ENCODE peak calls at places on chromosome 5, in seven cellular contexts. M is RWPE1, D is GM13977, R is OCI-LY7, Y is fibroblast of lung, L is mucosa of descending colon, Z is breast epithelium. Q is an unnamed sample.

GRCh38 chr5:78591227-78591626 is 57.3 kb downstream of the LHFPL2 start:
- DNase-seq in D (no peak), Y (peak), R (no peak), M (peak), Z (no peak), L (no peak), Q (no peak)

GRCh38 chr5:2876183-2876582 is 124.7 kb upstream of the IRX2 start:
- DNase-seq in R (no peak), M (no peak), L (no peak), Z (no peak), Y (no peak), D (no peak), Q (no peak)

GRCh38 chr5:106827061-106827460 is 843.7 kb downstream of the EFNA5 start:
- DNase-seq in Z (no peak), R (no peak), L (no peak), Y (no peak), M (no peak), D (no peak), Q (no peak)

GRCh38 chr5:9720361-9720760 is 90.2 kb upstream of the TAS2R1 start:
- DNase-seq in Z (no peak), M (no peak), R (no peak), L (no peak), Y (no peak), D (no peak), Q (no peak)

GRCh38 chr5:80686757-80687156 is 32.0 kb upstream of the DHFR start:
- DNase-seq in Z (no peak), Y (peak), R (peak), L (no peak), M (peak), D (no peak), Q (no peak)

GRCh38 chr5:603081-603998 is 8.8 kb upstream of the CEP72 start:
- DNase-seq in Y (no peak), Z (no peak), L (no peak), R (no peak), M (no peak), D (no peak), Q (no peak)

GRCh38 chr5:126395198-126395597 is 28.0 kb upstream of the GRAMD2B start:
- DNase-seq in Z (no peak), Y (no peak), M (no peak), L (no peak), D (no peak), R (no peak), Q (no peak)

GRCh38 chr5:111863801-111864200 is 106.8 kb upstream of the NREP start:
- DNase-seq in Z (no peak), Y (no peak), R (no peak), D (no peak), M (no peak), L (no peak), Q (no peak)

GRCh38 chr5:18024542-18024941 is 390.3 kb downstream of the TAF11L14 start:
- DNase-seq in R (no peak), D (no peak), L (no peak), Z (no peak), M (no peak), Y (no peak), Q (no peak)

DNA sequence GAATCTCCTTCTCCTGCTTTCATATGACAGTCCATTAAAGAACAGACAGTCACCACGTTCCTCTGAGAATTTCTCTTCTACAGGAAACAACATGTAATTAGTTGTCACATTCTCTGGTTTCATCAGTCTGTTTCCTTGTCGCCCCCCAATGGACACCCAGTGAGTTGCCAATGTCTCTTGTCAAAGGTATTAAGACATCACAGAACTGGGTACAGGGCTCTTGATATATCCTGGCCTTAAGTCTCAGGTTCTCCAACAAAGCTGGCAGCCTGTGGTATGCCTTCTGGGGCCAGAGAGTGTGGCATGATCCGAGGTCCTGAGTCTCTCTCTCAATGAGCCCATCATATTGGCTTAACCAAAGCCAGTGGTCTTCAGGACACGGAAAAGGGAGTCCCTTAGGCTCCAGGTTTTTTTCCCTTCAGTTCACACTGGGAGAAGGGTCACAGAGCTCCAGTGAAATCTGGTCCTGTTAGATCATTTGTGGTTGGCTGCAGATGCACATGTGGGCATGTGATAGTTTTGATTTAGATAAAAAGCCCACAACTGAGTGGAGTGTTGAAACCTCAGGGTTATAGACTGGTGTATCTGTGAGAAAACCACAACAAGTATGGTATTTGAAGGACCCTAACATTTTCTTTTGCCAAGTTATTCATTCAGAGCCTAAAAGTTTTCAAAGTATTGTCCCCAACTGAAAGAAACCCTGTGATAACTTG is 46.9 kb downstream of the PRLR start:
- DNase-seq in R (peak), Z (no peak), Y (peak), D (peak), M (peak), L (peak), Q (no peak)
- TF ChIP-seq CTCF in R (peak), Z (no peak), Y (peak), D (peak), M (no peak), L (no peak), Q (no peak)

GRCh38 chr5:165805756-165806155 is 2300.3 kb downstream of the MAT2B start:
- DNase-seq in M (no peak), Z (no peak), R (no peak), D (no peak), L (peak), Y (no peak), Q (no peak)
- TF ChIP-seq CTCF in M (no peak), Z (no peak), R (no peak), D (no peak), L (no peak), Y (no peak), Q (no peak)

GRCh38 chr5:98349990-98350365 is 423.5 kb upstream of the RGMB start:
- DNase-seq in Z (no peak), Y (no peak), R (no peak), L (no peak), M (no peak), D (no peak), Q (no peak)
- TF ChIP-seq CTCF in Z (no peak), Y (no peak), R (no peak), L (no peak), M (no peak), D (no peak), Q (no peak)

DNA sequence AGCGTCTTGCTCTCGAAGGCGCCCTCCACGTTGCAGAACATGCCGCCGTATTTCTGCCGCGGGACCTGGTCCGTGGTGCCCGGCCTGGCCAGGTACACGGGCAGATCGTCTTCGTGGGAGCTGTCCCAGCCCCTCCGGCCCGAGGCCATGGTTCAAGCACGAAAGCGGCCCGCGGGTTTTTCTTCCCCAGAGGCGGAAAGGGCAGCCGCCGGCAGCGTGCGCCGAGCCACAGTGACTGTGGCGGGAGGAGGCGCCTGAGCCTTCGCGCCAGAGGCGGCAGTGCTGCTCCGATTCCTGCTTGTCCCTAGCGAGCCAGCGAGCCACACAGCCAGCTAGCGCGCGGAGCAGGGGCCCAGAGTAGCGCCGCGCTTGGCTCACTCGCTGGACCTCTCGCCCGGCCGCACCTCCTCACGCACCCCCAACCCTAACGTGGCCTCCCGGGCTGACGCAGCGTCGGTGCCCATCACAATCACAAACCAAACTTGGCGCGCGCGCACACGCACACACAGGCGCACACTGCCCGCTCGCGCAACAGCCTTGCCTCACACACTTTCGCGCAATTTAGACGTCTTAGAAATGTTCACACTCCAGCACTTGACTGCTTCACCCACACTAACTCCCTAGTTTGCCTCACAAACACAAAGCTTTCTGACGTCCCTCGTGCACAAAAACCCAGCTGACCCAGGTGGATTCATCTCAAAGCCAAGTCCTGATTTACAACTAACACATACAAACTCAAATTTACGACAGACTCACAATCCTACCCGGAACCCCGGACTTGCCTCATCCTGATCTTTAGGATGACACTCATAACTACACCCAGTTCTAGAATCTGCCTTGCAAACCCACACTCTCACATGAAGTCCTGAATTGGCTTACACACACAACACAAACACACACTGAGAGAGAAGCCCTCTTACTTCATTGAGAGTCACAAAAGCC is at the start of gene DPYSL3:
- DNase-seq in L (peak), M (peak), Y (peak), R (no peak), Z (peak), D (peak), Q (no peak)
- TF ChIP-seq CTCF in L (no peak), M (peak), Y (peak), R (no peak), Z (no peak), D (no peak), Q (no peak)

DNA sequence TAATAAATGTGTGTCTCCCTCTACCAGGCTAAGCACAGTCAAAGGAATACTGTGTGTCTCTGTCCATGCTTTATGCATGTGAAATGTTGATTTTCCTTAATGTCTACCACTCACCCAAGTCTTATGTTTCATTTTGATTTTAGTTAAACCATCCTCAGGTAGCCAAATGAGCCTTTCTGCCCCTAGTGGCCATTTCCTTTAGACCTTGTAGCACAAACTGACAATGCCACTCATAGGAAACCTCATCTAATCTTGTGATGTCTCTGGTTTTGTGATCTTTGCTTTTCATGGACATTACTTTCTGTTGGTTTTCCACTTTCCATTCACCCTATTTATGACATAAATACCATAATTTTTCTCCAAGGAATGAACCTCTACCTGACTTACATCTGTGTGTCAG is 820.8 kb downstream of the MAT2B start:
- DNase-seq in M (no peak), D (no peak), Z (no peak), Y (no peak), L (no peak), R (peak), Q (no peak)
- TF ChIP-seq CTCF in M (no peak), D (peak), Z (no peak), Y (peak), L (no peak), R (peak), Q (no peak)

Q was measured in activated B cell treated with CpG ODN at 0.5 μM for 24 hours.